ENCODE peak calls at places on chromosomes 5 and 9, in seven cellular contexts. O, S, P, G, K, B and U are unnamed samples. For H3K36me3, the result is how much of the 10 kb centered on the place peaks cover.

GRCh38 chr5:124906339-124907097 is 160.1 kb upstream of the ZNF608 start:
- DNase-seq in O (peak), S (peak), P (peak), G (no peak), K (peak), B (no peak), U (peak)

GRCh38 chr9:95073918-95074317 is 243.6 kb downstream of the FANCC start:
- DNase-seq in O (no peak), S (no peak), P (peak), G (no peak), K (peak), B (no peak), U (no peak)

GRCh38 chr5:36570268-36570667 is 36.1 kb upstream of the SLC1A3 start:
- DNase-seq in O (peak), S (no peak), P (no peak), G (no peak), K (no peak), B (no peak), U (no peak)

GRCh38 chr5:132962429-132962928 is 955 bp downstream of the AFF4 start:
- DNase-seq in O (peak), S (peak), P (no peak), G (no peak), K (no peak), B (no peak), U (no peak)

GRCh38 chr5:61905635-61906034 is 400.4 kb upstream of the KIF2A start:
- DNase-seq in O (no peak), S (no peak), P (no peak), G (no peak), K (no peak), B (no peak), U (no peak)

GRCh38 chr9:71733176-71733575 is 35.1 kb downstream of the CEMIP2 start:
- DNase-seq in O (no peak), S (no peak), P (no peak), G (no peak), K (no peak), B (no peak), U (no peak)

GRCh38 chr5:125480901-125481300 is 734.5 kb upstream of the ZNF608 start:
- DNase-seq in O (no peak), S (no peak), P (no peak), G (no peak), K (no peak), B (no peak), U (no peak)

GRCh38 chr9:93826209-93826608 is 128.9 kb downstream of the BARX1 start:
- DNase-seq in O (no peak), S (no peak), P (no peak), G (peak), K (no peak), B (no peak), U (no peak)

GRCh38 chr9:116716441-116716840 is 29.3 kb downstream of the TRIM32 start:
- DNase-seq in O (no peak), S (no peak), P (no peak), G (no peak), K (no peak), B (no peak), U (no peak)

GRCh38 chr9:113649054-113649453 is 185.5 kb downstream of the RGS3 start:
- DNase-seq in O (peak), S (peak), P (no peak), G (no peak), K (peak), B (no peak), U (no peak)

GRCh38 chr5:138035605-138036537 is 3.0 kb upstream of the FAM13B start:
- DNase-seq in O (peak), S (peak), P (peak), G (no peak), K (peak), B (no peak), U (peak)

GRCh38 chr9:107626118-107626517 is 136.5 kb upstream of the KLF4 start:
- DNase-seq in O (no peak), S (no peak), P (no peak), G (no peak), K (no peak), B (no peak), U (no peak)

GRCh38 chr9:4327504-4328191 is 27.8 kb upstream of the GLIS3 start:
- DNase-seq in O (no peak), S (no peak), P (no peak), G (no peak), K (no peak), B (no peak), U (no peak)

GRCh38 chr5:52999357-52999949 is 10.3 kb downstream of the ITGA2 start:
- DNase-seq in O (no peak), S (no peak), P (no peak), G (no peak), K (no peak), B (no peak), U (no peak)

GRCh38 chr9:35996358-35996970 is 38.5 kb upstream of the OR2S2 start:
- DNase-seq in O (peak), S (no peak), P (no peak), G (no peak), K (no peak), B (peak), U (no peak)

GRCh38 chr9:82599550-82599949 is 463.4 kb downstream of the RASEF start:
- DNase-seq in O (no peak), S (no peak), P (no peak), G (no peak), K (no peak), B (no peak), U (no peak)

GRCh38 chr9:16679327-16679821 is 191.1 kb downstream of the BNC2 start:
- DNase-seq in O (no peak), S (no peak), P (no peak), G (no peak), K (no peak), B (no peak), U (no peak)

GRCh38 chr9:105067895-105068580 is 140.1 kb upstream of the ABCA1 start:
- DNase-seq in O (no peak), S (no peak), P (no peak), G (no peak), K (no peak), B (no peak), U (no peak)

GRCh38 chr5:149044453-149045117 is 18.3 kb downstream of the SH3TC2 start:
- DNase-seq in O (no peak), S (no peak), P (no peak), G (no peak), K (no peak), B (no peak), U (no peak)

GRCh38 chr5:28542968-28543367 is 1504.6 kb upstream of the CDH9 start:
- DNase-seq in O (no peak), S (no peak), P (no peak), G (no peak), K (no peak), B (no peak), U (no peak)

GRCh38 chr5:28549588-28549987 is 1511.2 kb upstream of the CDH9 start:
- DNase-seq in O (no peak), S (no peak), P (no peak), G (no peak), K (no peak), B (no peak), U (no peak)

GRCh38 chr5:28543699-28544098 is 1505.3 kb upstream of the CDH9 start:
- DNase-seq in O (no peak), S (no peak), P (no peak), G (no peak), K (no peak), B (no peak), U (no peak)

GRCh38 chr5:28544501-28544900 is 1506.1 kb upstream of the CDH9 start:
- DNase-seq in O (no peak), S (no peak), P (no peak), G (no peak), K (no peak), B (no peak), U (no peak)

GRCh38 chr5:28548856-28549255 is 1510.5 kb upstream of the CDH9 start:
- DNase-seq in O (no peak), S (no peak), P (no peak), G (no peak), K (no peak), B (no peak), U (no peak)
- TF ChIP-seq CTCF in O (no peak), S (no peak), P (no peak), G (no peak), K (no peak), B (no peak), U (no peak)

GRCh38 chr5:38968665-38969064 is 105.5 kb downstream of the RICTOR start:
- DNase-seq in O (no peak), S (no peak), P (no peak), G (no peak), K (no peak), B (no peak), U (no peak)
- H3K36me3 ChIP-seq in O (half or more), S (under half), P (under half), G (under half), K (under half), B (half or more), U (under half)

GRCh38 chr9:130770093-130770492 is 65.0 kb upstream of the ABL1 start:
- DNase-seq in O (no peak), S (no peak), P (no peak), G (no peak), K (no peak), B (no peak), U (no peak)

GRCh38 chr9:130768265-130768664 is 66.8 kb upstream of the ABL1 start:
- DNase-seq in O (no peak), S (peak), P (no peak), G (no peak), K (no peak), B (no peak), U (no peak)

GRCh38 chr9:130769004-130769403 is 66.0 kb upstream of the ABL1 start:
- DNase-seq in O (no peak), S (no peak), P (no peak), G (no peak), K (no peak), B (no peak), U (no peak)

GRCh38 chr9:130772185-130772584 is 62.9 kb upstream of the ABL1 start:
- DNase-seq in O (no peak), S (no peak), P (no peak), G (no peak), K (no peak), B (no peak), U (no peak)

GRCh38 chr9:130770679-130771442 is 64.2 kb upstream of the ABL1 start:
- DNase-seq in O (no peak), S (no peak), P (no peak), G (no peak), K (no peak), B (no peak), U (no peak)
- TF ChIP-seq CTCF in O (peak), S (peak), P (peak), G (peak), K (no peak), B (peak), U (peak)

DNA sequence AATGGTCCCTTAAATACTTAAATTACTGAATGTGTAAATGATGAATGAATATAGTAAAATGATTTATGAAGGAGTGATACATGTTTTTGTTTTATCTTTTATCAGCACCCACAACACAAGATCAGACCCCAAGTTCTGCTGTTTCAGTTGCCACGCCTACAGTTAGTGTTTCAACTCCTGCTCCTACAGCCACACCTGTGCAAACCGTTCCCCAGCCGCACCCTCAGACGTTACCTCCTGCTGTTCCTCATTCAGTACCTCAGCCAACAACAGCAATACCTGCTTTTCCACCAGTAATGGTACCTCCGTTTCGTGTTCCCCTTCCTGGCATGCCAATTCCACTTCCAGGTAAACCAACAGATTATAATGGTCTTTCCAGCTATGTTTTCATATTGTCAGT is 16.3 kb downstream of the TCERG1 start:
- DNase-seq in O (no peak), S (peak), P (no peak), G (no peak), K (no peak), B (no peak), U (no peak)
- H3K36me3 ChIP-seq in O (half or more), S (under half), P (under half), G (half or more), K (under half), B (half or more), U (under half)